ENCODE peak calls at places on chromosomes 3 and 15, in ten cellular contexts. C is IMR-90, W is upper lobe of right lung, P is aorta, Y is neural progenitor cell, R is brain microvascular endothelial cell, M is heart left ventricle, E is ovary, Z is RWPE1, S is pancreas. Q is an unnamed sample.

GRCh38 chr15:93479679-93480078 is 390.7 kb upstream of the RGMA start:
- DNase-seq in S (peak), P (no peak), Y (no peak), C (no peak), Z (no peak), R (no peak), E (peak), M (peak), W (no peak), Q (no peak)

GRCh38 chr3:60402951-60403350 is 848.3 kb downstream of the FHIT start:
- DNase-seq in C (no peak), S (no peak), M (no peak), E (no peak), Y (no peak), R (no peak), W (no peak), P (no peak), Z (no peak), Q (no peak)

GRCh38 chr15:61849446-61849845 is 210.8 kb downstream of the VPS13C start:
- DNase-seq in Y (no peak), E (no peak), M (no peak), C (no peak), Z (no peak), R (no peak), P (no peak), W (no peak), S (no peak), Q (no peak)

GRCh38 chr15:23823508-23823907 is 136.4 kb upstream of the NDN start:
- DNase-seq in R (no peak), C (no peak), P (no peak), Y (peak), Z (no peak), W (no peak), M (no peak), S (no peak), E (no peak), Q (no peak)

GRCh38 chr15:68377766-68378165 is 54.2 kb downstream of the ITGA11 start:
- DNase-seq in R (no peak), Z (no peak), S (no peak), E (no peak), W (no peak), M (no peak), P (no peak), C (no peak), Y (no peak), Q (no peak)

GRCh38 chr15:74978503-74978902 is 16.9 kb upstream of the SCAMP5 start:
- DNase-seq in E (no peak), P (no peak), Y (no peak), C (peak), W (no peak), M (no peak), R (peak), Z (peak), S (no peak), Q (no peak)

GRCh38 chr3:127233371-127233770 is 40.4 kb downstream of the PRR23E start:
- DNase-seq in S (no peak), W (no peak), C (no peak), Z (peak), M (no peak), E (no peak), P (no peak), R (no peak), Y (peak), Q (no peak)

GRCh38 chr3:141109761-141110160 is 58.6 kb downstream of the SPSB4 start:
- DNase-seq in P (no peak), Z (no peak), R (no peak), E (no peak), Y (no peak), M (peak), S (no peak), C (no peak), W (no peak), Q (no peak)

GRCh38 chr15:92011611-92012367 is 158.3 kb downstream of the SLCO3A1 start:
- DNase-seq in W (no peak), Z (peak), R (no peak), C (no peak), P (peak), E (no peak), Y (no peak), M (peak), S (no peak), Q (no peak)

GRCh38 chr15:31262901-31263671 is 63.5 kb upstream of the KLF13 start:
- DNase-seq in P (no peak), R (no peak), E (no peak), W (peak), Z (peak), C (peak), S (no peak), Y (no peak), M (peak), Q (no peak)

DNA sequence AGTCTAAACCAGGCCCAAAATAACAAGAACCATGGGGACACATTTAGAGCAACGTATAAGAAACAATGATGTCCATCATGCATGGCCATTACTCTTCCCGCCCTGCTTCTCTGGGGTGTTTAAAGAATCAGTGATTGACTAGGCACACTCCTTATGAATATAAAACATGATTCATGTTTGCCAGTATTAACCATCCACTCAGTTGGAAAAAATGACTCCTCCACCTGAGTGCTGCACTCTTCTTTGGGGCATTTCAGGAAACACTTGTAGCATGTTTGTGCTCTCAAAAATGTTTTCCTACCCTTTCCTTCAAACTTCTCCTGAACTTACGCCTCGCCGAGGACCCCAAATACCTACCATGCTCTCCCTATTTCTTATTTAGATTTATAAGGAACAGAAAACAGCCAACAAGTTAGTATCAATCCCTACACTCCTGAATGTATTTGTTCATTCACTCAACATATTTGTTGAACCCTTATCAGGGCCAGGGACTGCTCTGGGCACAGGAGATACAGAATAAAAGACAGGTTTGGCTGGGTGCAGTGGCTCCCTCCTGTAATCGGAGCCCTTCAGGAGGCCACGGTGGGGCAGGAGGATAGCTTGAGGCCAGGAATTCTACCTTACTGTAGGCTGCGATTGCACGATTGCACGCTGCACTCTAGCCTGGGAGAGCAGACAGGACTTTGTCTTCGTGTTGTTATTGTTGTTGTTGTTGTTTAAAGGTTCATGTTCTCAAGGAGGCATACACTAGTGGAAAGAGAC is 137.0 kb downstream of the TMCO5A start:
- DNase-seq in Z (no peak), P (no peak), E (no peak), Y (no peak), S (no peak), W (no peak), C (no peak), M (no peak), R (no peak), Q (no peak)
- H3K27ac ChIP-seq in Z (no peak), P (peak), E (no peak), Y (no peak), S (peak), W (peak), C (no peak), M (peak), R (no peak), Q (peak)

DNA sequence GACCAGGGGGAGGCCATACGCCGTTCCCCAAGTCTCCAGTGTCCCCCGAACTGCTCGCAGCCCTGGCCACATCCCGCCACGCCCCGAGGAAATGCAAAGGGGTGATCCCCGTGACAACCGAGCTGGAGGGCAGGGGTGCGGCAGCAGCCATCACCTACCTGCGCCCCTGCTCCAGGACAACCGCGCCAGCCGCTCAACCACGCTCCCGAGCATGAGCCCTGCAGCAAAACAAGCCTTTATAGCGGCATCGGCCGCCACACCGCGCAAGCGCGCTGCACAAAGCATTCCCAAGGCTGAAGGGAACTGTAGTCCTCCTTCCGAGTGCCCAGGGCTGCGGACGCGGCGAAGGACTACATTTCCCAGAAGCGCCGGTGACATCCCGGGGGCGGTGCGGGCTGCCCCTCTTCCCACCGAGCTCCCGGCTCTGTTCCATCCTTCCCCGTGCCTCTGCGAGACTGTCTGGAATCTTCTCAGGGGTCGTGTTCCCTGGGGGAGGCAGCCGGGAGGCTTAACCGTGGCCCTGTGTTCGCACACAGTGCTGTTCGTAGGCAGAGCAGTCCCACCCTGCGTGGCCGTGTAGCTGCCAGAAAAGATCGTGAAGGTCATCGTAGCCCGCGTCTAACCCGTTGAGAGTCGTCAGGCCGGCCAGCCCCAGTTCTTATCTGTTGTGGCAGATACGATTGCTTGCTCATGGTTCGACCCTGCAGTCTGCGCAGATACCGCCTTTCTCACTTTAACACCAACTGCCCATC is at the start of gene ABCC5:
- DNase-seq in Y (peak), S (peak), Z (peak), E (peak), W (peak), M (peak), P (peak), R (peak), C (peak), Q (peak)
- H3K27ac ChIP-seq in Y (no peak), S (peak), Z (peak), E (peak), W (peak), M (peak), P (peak), R (peak), C (peak), Q (peak)

GRCh38 chr3:123716421-123716820 is 131.6 kb upstream of the HACD2 start:
- DNase-seq in Z (no peak), C (no peak), M (no peak), R (no peak), W (peak), P (no peak), E (no peak), S (no peak), Y (no peak), Q (no peak)
- H3K27ac ChIP-seq in Z (no peak), C (no peak), M (no peak), R (no peak), W (no peak), P (peak), E (no peak), S (no peak), Y (no peak), Q (no peak)

DNA sequence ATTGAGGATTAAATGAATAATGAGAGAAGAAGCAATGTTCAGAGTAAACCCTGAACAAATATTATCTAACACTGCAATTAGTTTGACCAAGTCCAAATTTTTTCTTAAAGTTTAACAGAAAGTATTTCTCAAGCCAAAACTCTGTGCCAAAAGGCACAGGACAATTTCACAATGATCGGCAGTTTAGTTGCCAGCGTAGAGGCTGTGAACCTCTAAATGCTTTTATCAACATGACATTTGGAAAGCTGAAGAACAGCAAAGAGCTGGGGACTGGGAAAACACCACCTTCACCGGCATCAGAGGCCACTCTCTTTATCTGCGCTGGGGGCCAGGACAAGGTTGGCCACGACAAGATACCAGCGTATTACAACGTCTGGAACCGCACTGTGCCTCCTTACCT is 125.6 kb downstream of the ADAMTS17 start:
- DNase-seq in M (peak), R (no peak), Z (no peak), C (no peak), W (no peak), E (no peak), P (no peak), S (no peak), Y (no peak), Q (no peak)
- H3K27ac ChIP-seq in M (peak), R (no peak), Z (no peak), C (no peak), W (peak), E (no peak), P (no peak), S (peak), Y (no peak), Q (no peak)

DNA sequence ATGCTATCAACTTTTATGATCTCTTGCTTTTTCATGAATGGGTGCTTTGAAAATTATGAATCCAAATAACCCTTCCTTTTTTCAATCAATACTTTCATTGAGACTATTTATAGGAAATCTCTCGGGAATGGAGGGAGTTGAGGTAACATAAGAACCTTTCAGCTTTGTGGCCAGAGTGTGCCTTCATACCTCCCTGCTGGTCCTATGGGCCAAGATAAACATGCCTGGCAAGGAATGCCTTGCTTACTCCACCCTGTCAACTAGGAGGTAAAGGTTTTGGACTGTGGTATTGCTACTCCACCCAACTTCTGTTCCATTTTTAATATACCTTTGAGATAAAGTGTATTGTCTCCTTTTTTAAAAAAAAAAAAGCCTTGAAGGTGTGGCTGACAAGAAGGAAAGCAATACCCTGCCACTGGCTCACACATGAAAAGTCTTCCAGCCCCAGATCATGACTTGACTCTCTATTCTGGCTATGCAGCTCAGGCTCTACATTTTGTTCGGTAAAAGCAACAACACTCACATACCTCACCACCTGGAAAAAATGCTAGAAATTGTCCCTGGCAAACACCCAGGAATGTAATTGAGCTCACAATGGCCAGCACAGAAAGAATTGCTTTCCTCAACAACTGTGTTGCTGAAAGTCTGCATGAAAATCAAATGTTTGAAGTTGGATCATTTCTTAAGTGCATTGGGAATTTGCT is 35.8 kb downstream of the COL8A1 start:
- DNase-seq in C (peak), W (no peak), Z (no peak), M (no peak), E (no peak), Y (no peak), R (peak), P (no peak), S (no peak), Q (no peak)
- H3K27ac ChIP-seq in C (no peak), W (peak), Z (no peak), M (no peak), E (no peak), Y (no peak), R (peak), P (peak), S (no peak), Q (no peak)

GRCh38 chr15:73051811-73052678 is at the start of gene NEO1:
- DNase-seq in Y (peak), P (peak), S (peak), C (peak), W (peak), R (peak), E (peak), Z (peak), M (peak), Q (peak)

GRCh38 chr15:73053398-73053723 is 1.1 kb downstream of the NEO1 start:
- DNase-seq in R (no peak), S (no peak), Z (no peak), M (no peak), W (no peak), C (no peak), E (no peak), Y (peak), P (no peak), Q (no peak)

GRCh38 chr15:73054417-73054963 is 2.2 kb downstream of the NEO1 start:
- DNase-seq in S (no peak), R (no peak), Y (no peak), P (no peak), Z (no peak), C (no peak), W (no peak), M (no peak), E (no peak), Q (no peak)

GRCh38 chr15:73051402-73051810 is 857 bp upstream of the NEO1 start:
- DNase-seq in Y (no peak), S (peak), R (no peak), W (peak), E (peak), C (no peak), M (no peak), P (peak), Z (peak), Q (peak)

GRCh38 chr15:73052679-73053397 is 575 bp downstream of the NEO1 start:
- DNase-seq in E (peak), Y (peak), Z (peak), C (peak), P (peak), M (peak), W (peak), S (peak), R (no peak), Q (no peak)
- H3K27ac ChIP-seq in E (peak), Y (peak), Z (peak), C (peak), P (peak), M (peak), W (peak), S (peak), R (no peak), Q (peak)

DNA sequence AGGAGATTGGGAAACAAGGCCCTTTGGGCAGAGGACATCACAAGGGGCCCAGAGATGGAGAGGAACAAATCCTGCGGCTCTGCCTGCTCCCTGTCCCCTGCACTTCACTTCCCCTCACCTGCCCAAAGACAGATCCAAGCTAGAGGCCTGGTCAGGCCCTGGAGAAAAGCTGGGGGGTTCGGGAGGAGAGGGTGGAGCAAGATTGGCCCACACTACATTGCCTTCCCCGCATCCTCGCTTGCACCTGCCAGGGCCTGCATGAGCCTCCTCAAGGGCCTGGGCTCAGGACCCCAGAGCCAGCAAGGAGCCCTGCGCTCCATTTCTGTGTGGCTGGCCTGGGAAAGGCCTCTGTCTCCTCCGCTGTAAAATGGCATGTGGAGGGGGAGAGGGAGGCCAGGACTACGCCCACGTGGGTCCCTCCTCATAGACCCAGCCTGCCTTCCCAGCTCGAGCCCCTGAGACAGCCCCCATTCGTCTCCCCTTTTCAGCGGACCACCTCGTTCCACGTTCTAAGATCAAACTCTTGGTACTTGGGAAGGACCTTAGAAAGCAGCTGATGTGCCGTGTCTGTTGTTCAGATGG is 106.0 kb downstream of the HMG20A start:
- DNase-seq in E (no peak), R (no peak), M (no peak), P (peak), C (no peak), S (no peak), Z (no peak), Y (no peak), W (peak), Q (no peak)
- H3K27ac ChIP-seq in E (peak), R (no peak), M (no peak), P (no peak), C (peak), S (no peak), Z (peak), Y (no peak), W (peak), Q (no peak)

GRCh38 chr3:66609660-66610547 is 109.1 kb upstream of the LRIG1 start:
- DNase-seq in Z (peak), S (no peak), P (no peak), E (no peak), C (peak), R (peak), W (no peak), Y (peak), M (no peak), Q (peak)
- H3K27ac ChIP-seq in Z (peak), S (peak), P (no peak), E (no peak), C (peak), R (peak), W (no peak), Y (peak), M (no peak), Q (no peak)